ENCODE peak calls at places on chromosomes 4 and X, in four cellular contexts. V is cardiac muscle cell, H is prostate gland, N is endothelial cell. X is an unnamed sample.

GRCh38 chrX:8738588-8739189 is 6.8 kb upstream of the ANOS1 start:
- DNase-seq in V (peak; percentile 83), H (peak; percentile 27), N (peak; percentile 50), X (peak; percentile 64)

GRCh38 chr4:76376534-76376933 is 44.4 kb downstream of the CCDC158 start:
- DNase-seq in V (no peak), H (no peak), N (no peak), X (no peak)

GRCh38 chr4:145909773-145910172 is 28.9 kb downstream of the ZNF827 start:
- DNase-seq in V (no peak), H (peak; percentile 46), N (no peak), X (no peak)

GRCh38 chr4:48194986-48195773 is 61.1 kb upstream of the TXK start:
- DNase-seq in V (no peak), H (no peak), N (no peak), X (no peak)

GRCh38 chr4:172998527-172999469 is 169.8 kb upstream of the GALNT7 start:
- DNase-seq in V (no peak), H (no peak), N (no peak), X (no peak)

GRCh38 chrX:14616301-14616700 is 87.0 kb downstream of the GLRA2 start:
- DNase-seq in V (no peak), H (no peak), N (no peak), X (no peak)

GRCh38 chr4:143382539-143382938 is 45.9 kb downstream of the GAB1 start:
- DNase-seq in V (no peak), H (no peak), N (no peak), X (no peak)

GRCh38 chrX:49137492-49137891 is 14.0 kb upstream of the GPKOW start:
- DNase-seq in V (no peak), H (no peak), N (peak; percentile 23), X (no peak)

GRCh38 chr4:94577136-94577535 is 125.4 kb downstream of the PDLIM5 start:
- DNase-seq in V (peak; percentile 77), H (no peak), N (no peak), X (peak; percentile 23)

GRCh38 chr4:97645437-97645836 is 497.8 kb downstream of the STPG2 start:
- DNase-seq in V (no peak), H (no peak), N (no peak), X (no peak)

GRCh38 chrX:68761086-68761485 is 67.7 kb upstream of the EFNB1 start:
- DNase-seq in V (no peak), H (no peak), N (no peak), X (no peak)

GRCh38 chr4:153792007-153792892 is 3.4 kb upstream of the SFRP2 start:
- DNase-seq in V (peak; percentile 80), H (no peak), N (peak; percentile 82), X (peak; percentile 86)

GRCh38 chr4:57131849-57132745 is 21.9 kb upstream of the IGFBP7 start:
- DNase-seq in V (peak; percentile 11), H (peak; percentile 65), N (peak; percentile 30), X (no peak)

GRCh38 chrX:12843668-12844279 is 23.1 kb upstream of the TLR7 start:
- DNase-seq in V (no peak), H (no peak), N (no peak), X (no peak)

GRCh38 chr4:97984545-97985131 is 158.6 kb downstream of the STPG2 start:
- DNase-seq in V (peak; percentile 5), H (no peak), N (peak; percentile 20), X (peak; percentile 8)

GRCh38 chrX:19204623-19205022 is 82.4 kb upstream of the ADGRG2 start:
- DNase-seq in V (no peak), H (no peak), N (no peak), X (no peak)

GRCh38 chrX:46404774-46405173 is 140.4 kb downstream of the ZNF674 start:
- DNase-seq in V (no peak), H (no peak), N (no peak), X (peak; percentile 27)

GRCh38 chrX:46407036-46407752 is 138.0 kb downstream of the ZNF674 start:
- DNase-seq in V (no peak), H (no peak), N (no peak), X (no peak)

GRCh38 chrX:46407753-46408130 is 137.5 kb downstream of the ZNF674 start:
- DNase-seq in V (no peak), H (no peak), N (no peak), X (no peak)

GRCh38 chrX:46408553-46409407 is 136.4 kb downstream of the ZNF674 start:
- DNase-seq in V (peak; percentile 69), H (peak; percentile 46), N (peak; percentile 65), X (peak; percentile 81)
- TF ChIP-seq CTCF in V (peak; percentile 63), H (peak; percentile 65), N (peak; percentile 76), X (peak; percentile 78)

DNA sequence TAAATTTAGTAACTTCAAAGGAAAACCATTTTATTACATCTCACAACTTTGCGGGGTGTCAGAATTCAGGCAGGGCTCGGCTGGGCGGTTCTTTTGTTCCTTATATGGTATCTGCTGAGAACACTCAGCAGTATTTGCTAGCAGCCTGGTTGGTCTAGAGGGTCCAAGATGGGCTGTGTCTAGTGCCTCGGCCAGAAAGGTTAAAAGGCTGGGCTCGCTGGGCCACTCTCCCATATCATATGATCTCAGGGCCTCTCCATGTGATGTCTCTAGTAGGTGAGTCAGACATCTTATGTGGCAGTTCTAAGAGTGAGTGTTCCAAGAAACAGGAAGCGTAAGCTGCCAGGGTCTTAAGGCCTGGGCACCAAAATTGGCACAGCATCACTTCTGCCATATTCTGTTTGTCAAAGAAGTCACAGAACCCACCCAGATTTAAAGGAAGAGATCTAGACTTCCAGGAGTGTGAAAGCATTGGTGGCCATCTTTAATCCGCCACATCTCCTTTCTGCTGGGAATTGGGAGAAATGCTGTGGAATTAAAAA is 100.9 kb upstream of the ATP6AP2 start:
- DNase-seq in V (no peak), H (no peak), N (no peak), X (no peak)
- TF ChIP-seq CTCF in V (no peak), H (no peak), N (no peak), X (no peak)

GRCh38 chrX:5876984-5877655 is 351.5 kb downstream of the NLGN4X start:
- DNase-seq in V (peak; percentile 75), H (no peak), N (peak; percentile 34), X (peak; percentile 51)
- TF ChIP-seq CTCF in V (no peak), H (peak; percentile 20), N (peak; percentile 47), X (peak; percentile 72)

DNA sequence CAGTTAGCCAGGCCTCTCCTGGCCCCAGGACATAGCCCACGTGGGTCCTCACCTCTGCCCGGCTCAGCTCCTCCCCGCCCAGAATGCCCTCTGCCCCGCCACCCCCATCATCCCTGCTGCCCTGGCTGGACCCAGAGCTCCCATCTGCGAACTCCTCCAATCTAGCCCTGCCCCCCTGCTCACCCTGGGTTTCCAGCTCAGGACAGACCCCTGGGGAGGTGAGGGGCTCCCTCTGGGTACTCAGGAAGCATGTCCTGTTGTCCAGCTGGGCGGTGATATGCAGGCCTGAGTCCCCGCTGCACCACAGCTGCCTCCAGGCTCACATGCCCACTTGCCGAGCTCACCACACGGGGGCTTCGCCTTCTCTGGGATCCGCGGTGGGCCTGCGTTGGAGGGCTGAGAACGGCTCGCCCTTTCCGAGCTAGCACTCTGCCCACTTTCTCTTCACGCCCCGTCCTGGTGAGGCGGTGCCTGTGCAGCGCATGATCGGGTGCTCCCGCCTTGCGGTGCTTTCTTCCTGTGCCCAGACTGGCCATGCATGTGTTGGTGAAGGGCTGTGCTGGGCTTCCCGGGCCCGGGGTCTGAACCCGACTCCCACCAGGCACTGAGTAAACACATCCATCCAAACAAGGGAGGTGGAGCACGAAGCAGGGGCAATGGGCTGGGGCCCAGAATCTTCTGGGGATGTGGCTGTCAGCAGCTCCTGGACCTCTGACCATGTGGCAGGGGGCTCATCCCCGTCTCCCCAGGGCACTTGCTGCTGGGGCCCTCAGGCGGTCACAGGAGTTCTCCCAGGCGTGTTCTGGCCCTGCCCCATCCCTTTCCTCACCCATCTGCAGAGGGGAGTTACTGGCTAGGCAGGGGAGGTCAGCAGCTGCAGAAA is 74.3 kb downstream of the RGS12 start:
- DNase-seq in V (no peak), H (no peak), N (no peak), X (no peak)
- TF ChIP-seq CTCF in V (no peak), H (no peak), N (no peak), X (no peak)

DNA sequence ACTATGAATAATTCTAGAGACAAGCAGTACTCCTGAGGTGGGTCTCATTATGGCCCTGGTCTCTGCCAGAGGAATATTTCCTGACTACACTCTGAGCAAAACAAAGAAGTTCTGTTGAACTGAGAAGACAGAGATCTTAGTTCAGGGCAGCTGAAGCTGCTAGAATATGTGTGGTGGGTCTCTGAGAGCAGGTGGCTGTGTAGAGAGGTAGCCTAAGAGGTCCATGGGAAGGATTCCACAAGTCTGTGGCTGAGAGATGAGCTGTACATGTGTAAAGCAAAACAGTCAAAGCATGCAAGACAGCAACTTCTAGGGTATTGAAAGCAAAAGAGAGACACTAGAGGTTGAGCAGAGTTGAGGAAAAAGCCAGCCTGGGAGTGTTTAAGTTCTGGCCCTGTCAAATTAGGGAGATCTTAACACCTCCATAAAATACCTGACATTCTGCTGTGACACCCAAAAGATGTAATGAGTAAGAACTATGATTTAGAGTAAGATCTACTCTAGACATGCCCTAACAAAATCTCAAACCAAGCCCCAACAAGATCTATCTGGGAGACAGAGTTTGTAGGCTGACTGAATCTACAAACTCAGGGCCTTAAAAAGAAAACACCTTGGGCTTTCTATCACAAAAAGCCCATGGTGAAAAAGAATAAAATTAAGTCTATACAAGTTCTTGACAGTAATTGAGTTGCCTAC is 274.4 kb downstream of the BANK1 start:
- DNase-seq in V (no peak), H (no peak), N (no peak), X (no peak)
- TF ChIP-seq CTCF in V (no peak), H (no peak), N (no peak), X (no peak)